ENCODE peak calls at places on chromosomes 6 and 20, in four cellular contexts. C is K562, Q is GM12878, N is HL-60. F is an unnamed sample.

GRCh38 chr6:11389977-11390376 is 147.6 kb upstream of the TMEM170B start:
- DNase-seq in C (no peak), N (no peak), Q (no peak), F (no peak)

GRCh38 chr20:24185801-24186200 is 197.2 kb upstream of the GGTLC1 start:
- DNase-seq in Q (no peak), C (no peak), N (no peak), F (no peak)

GRCh38 chr20:35663516-35663812 is 1.2 kb downstream of the CPNE1 start:
- DNase-seq in Q (no peak), N (no peak), C (no peak), F (no peak)

GRCh38 chr6:157974341-157974894 is 7.2 kb upstream of the SYNJ2 start:
- DNase-seq in Q (no peak), N (no peak), C (no peak), F (no peak)

GRCh38 chr6:44721954-44722578 is 334.6 kb downstream of the CDC5L start:
- DNase-seq in Q (no peak), C (no peak), N (no peak), F (no peak)

GRCh38 chr6:151914475-151914874 is 107.0 kb downstream of the ESR1 start:
- DNase-seq in N (no peak), C (no peak), Q (no peak), F (no peak)

GRCh38 chr6:72861935-72862432 is 240.1 kb downstream of the KCNQ5 start:
- DNase-seq in Q (peak; percentile 13), C (no peak), N (peak; percentile 45), F (no peak)

GRCh38 chr6:25660512-25660911 is 8.5 kb downstream of the SCGN start:
- DNase-seq in Q (no peak), C (no peak), N (no peak), F (no peak)

GRCh38 chr6:38039497-38039896 is 220.0 kb downstream of the ZFAND3 start:
- DNase-seq in C (no peak), N (no peak), Q (no peak), F (no peak)

GRCh38 chr20:56689318-56689717 is 60.2 kb downstream of the TFAP2C start:
- DNase-seq in C (no peak), Q (no peak), N (no peak), F (no peak)

GRCh38 chr20:56690531-56691175 is 61.5 kb downstream of the TFAP2C start:
- DNase-seq in Q (no peak), C (no peak), N (no peak), F (no peak)

GRCh38 chr20:56688106-56688505 is 59.0 kb downstream of the TFAP2C start:
- DNase-seq in N (no peak), C (no peak), Q (no peak), F (no peak)

GRCh38 chr20:56691325-56691990 is 62.4 kb downstream of the TFAP2C start:
- DNase-seq in C (no peak), Q (no peak), N (no peak), F (no peak)

DNA sequence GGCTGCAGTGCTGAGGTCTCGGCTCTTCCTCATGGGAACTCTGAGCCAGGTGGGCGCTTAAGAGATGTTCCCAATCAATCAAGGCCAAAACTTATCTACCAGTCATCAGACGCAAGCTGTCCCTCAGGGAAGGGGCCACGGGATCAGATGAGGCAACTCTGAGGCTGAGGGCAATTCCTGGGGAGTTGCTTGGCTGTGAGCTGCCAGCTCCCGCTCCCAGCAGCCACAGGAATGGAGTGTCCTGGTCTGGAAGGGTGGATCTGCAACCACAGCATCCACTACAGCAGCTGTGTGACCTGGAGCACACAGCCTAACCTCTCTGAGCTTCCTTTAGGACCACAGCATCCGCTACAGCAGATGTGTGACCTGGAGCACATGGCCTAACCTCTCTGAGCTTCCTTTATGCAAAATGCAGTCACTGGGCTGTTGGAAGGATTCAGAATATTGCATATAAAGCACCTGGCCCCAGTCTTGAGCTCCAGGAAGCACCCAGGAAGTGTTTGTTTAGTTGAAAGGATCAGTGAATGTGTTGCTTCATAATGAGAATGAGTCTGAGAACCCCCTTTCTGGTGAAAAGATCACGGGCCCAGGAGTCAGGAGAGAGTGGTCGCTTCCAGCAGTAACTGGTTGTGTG is 60.9 kb downstream of the TFAP2C start:
- DNase-seq in C (no peak), N (no peak), Q (no peak), F (no peak)
- TF ChIP-seq SPI1 in C (no peak), N (no peak), Q (no peak), F (no peak)

DNA sequence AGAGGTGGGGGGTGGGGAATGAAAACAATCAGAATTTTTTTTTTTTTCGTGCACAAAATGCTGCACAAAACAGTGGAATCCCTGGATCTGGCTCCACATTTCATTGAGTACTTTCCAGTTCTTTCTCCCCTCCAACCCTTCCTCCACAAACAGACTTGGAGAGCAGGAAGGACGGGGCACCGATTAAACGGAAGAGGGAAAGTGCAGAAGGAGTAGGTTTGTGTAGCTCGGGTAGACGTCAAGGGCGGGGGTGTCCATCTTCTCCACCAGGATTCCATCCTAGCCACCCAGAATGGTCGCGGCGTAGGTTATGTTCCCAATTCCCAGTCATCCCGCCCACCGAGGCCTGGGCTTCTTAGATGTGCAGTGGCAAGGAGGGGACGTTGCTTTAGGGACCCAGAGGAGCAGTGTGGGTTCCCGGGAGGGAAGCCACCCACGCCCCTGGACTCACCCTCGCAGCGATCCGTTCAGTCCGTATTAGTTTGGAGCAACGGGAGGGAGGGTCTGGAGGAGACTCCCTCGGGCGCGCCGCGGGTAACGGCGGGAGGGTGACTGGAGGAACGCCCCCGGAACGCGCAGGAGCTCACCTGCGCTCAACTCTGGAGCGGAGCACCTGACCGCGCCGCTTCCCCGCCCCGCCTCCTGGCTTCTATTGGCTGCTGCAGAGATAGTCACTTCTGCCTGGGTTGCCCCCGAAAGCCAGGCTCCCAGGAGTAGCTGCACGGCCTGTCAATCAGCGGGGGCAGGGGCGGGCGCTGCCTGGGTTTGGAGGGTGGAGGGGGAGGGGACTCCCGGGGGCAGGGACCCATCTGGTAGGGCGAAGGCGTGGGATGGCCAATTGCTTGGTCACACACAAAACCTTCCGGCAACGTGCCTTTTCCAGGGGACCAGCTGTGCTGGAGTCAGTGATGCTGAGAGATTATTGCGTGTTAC is at the start of gene ENPP5:
- DNase-seq in N (no peak), Q (peak; percentile 12), C (peak; percentile 23), F (peak; percentile 70)
- TF ChIP-seq POLR2AphosphoS5 in N (no peak), Q (no peak), C (no peak), F (no peak)

GRCh38 chr20:62805365-62805710 is 703 bp downstream of the OGFR start:
- DNase-seq in C (no peak), Q (no peak), N (no peak), F (no peak)
- TF ChIP-seq SPI1 in C (no peak), Q (no peak), N (no peak), F (no peak)

DNA sequence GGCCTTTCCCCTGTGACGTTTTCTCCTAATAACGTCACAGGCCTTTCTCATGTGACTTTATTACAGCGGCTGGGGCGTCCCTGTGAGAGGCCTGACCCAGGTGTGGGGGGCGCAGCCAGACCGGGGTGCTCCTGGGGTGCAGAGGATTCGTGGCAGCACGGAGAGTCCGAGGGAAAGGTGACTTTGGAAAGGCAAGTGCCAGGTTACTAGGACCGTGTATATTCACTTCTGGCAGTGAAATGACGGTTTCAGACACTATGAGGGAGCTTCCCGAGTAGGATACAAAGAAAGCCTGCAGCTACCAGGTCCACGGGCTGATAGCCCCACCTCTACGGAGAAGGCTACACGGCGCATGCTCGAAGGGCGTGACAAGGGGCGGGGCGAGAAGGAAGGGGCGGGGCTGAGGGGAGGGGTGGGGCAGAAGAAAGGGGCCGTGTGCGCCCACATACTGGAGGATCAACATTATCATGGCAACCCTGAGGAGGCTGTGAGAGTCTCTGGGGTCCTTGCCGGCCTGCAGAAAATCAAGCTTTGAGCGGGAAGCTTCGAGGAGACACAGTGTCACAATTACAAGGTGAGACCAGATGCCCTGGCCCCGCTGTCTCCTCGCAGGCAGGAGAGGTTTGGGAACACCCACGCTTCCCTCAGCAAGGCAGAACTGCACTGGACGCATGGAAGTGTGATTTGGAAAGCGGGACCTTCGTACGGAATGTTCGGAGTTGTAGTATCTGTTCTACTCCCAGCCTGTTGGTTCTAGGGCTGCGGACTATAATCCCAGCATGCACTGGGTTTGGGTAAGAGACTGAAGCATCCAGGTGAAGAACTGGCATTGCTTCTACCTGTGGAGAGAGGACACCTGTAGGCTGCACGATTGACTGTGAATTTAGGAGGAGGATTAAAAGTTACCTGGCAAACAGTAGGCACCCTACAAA is 54.4 kb upstream of the ZNF337 start:
- DNase-seq in C (peak; percentile 84), N (no peak), Q (peak; percentile 9), F (peak; percentile 55)
- TF ChIP-seq POLR2AphosphoS5 in C (no peak), N (no peak), Q (no peak), F (no peak)

DNA sequence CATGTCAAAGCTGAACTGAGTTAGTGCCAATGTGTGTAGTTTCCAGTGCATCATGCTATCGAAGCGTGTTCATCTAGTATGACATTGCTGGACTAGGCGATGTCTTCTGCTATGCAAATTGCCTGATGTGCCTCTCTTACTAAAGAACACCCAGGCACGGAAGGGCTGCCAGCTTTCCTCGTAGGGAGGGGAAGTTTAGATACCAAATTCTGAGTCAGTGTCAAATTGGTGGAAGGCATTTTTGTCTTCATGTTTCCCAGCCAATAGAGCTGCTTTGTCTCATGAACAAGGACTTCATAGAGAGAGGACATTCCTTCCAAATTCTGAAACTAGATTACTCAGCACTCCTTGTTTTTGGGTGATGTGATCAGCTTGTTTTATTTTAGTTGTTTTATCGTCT is 320.1 kb downstream of the BTBD3 start:
- DNase-seq in Q (no peak), N (no peak), C (no peak), F (no peak)
- TF ChIP-seq SPI1 in Q (no peak), N (no peak), C (no peak), F (no peak)

GRCh38 chr20:60056345-60057122 is 98.3 kb downstream of the CDH26 start:
- DNase-seq in N (peak; percentile 48), Q (no peak), C (no peak), F (no peak)

GRCh38 chr20:60053813-60054190 is 95.6 kb downstream of the CDH26 start:
- DNase-seq in C (no peak), Q (no peak), N (no peak), F (no peak)

GRCh38 chr20:60054716-60055371 is 96.6 kb downstream of the CDH26 start:
- DNase-seq in C (no peak), Q (no peak), N (peak; percentile 99), F (no peak)

GRCh38 chr20:60057123-60057865 is 99.1 kb downstream of the CDH26 start:
- DNase-seq in C (peak; percentile 67), Q (peak; percentile 17), N (peak; percentile 92), F (peak; percentile 54)

GRCh38 chr20:60055740-60056139 is 97.5 kb downstream of the CDH26 start:
- DNase-seq in N (peak; percentile 99), Q (peak; percentile 4), C (no peak), F (no peak)
- TF ChIP-seq POLR2AphosphoS5 in N (peak; percentile 98), Q (no peak), C (no peak), F (no peak)

DNA sequence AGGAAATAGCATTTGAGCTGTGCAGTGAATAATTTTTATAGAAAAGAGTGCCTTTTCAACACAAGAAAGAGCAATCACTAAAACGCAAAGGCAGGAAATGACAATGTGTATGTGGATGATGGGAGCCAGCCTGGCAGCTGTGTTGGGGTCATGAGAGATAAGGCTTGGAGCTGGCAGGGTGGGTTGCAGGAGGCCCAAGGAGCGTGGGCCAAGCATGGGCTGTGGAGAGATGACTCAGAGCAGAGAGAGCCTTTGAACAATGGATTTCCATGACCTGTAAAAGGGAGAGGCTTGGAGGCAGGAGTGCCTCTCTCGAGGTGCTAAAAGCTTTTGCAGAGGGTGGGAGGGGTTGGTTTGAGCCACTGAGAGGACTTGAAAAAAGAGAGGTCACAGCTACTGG is 6.6 kb upstream of the TBC1D7 start:
- DNase-seq in Q (no peak), N (no peak), C (peak; percentile 25), F (no peak)
- TF ChIP-seq SPI1 in Q (no peak), N (no peak), C (no peak), F (no peak)